ENCODE peak calls at places on chromosomes 16 and 17, in seven cellular contexts. A is activated effector memory CD4-positive, alpha-beta T cell treated with Interleukin-2 at 50 U/mL for 16 hours; E is NCI-H2081; N is psoas muscle; K is NCI-H146; O is NCI-H1092; Z is HS-27A. V is an unnamed sample.

GRCh38 chr17:45580914-45581313 is 90.4 kb upstream of the PLEKHM1 start:
- DNase-seq in K (no peak), O (no peak), N (no peak), Z (no peak), A (no peak), E (no peak), V (no peak)

GRCh38 chr16:63947022-63947421 is 1174.8 kb downstream of the CDH11 start:
- DNase-seq in K (no peak), N (no peak), O (no peak), A (no peak), Z (no peak), E (no peak), V (no peak)

GRCh38 chr17:347309-347708 is 5.3 kb downstream of the RPH3AL start:
- DNase-seq in K (no peak), A (no peak), Z (no peak), E (no peak), O (no peak), N (no peak), V (no peak)

GRCh38 chr16:3469736-3470135 is 25.6 kb downstream of the C16orf90 start:
- DNase-seq in N (no peak), E (no peak), A (no peak), K (no peak), O (no peak), Z (no peak), V (peak)

GRCh38 chr17:7323731-7324437 is 5.3 kb downstream of the NEURL4 start:
- DNase-seq in O (no peak), N (peak), Z (no peak), E (no peak), A (peak), K (no peak), V (peak)

GRCh38 chr17:76527430-76528111 is 9.9 kb downstream of the CYGB start:
- DNase-seq in A (peak), Z (no peak), O (no peak), E (no peak), N (peak), K (no peak), V (no peak)

GRCh38 chr16:78892925-78893324 is 707.6 kb downstream of the MAF start:
- DNase-seq in N (no peak), A (no peak), Z (no peak), E (no peak), O (no peak), K (no peak), V (no peak)

GRCh38 chr17:59425085-59425901 is 93.8 kb downstream of the YPEL2 start:
- DNase-seq in N (peak), K (no peak), A (no peak), O (no peak), E (no peak), Z (no peak), V (no peak)

GRCh38 chr16:57472665-57473060 is 10.2 kb downstream of the POLR2C start:
- DNase-seq in O (no peak), K (peak), A (no peak), Z (no peak), E (no peak), N (no peak), V (peak)

GRCh38 chr16:24800586-24800985 is 45.2 kb upstream of the SLC5A11 start:
- DNase-seq in K (no peak), A (no peak), Z (no peak), N (no peak), O (no peak), E (no peak), V (no peak)

GRCh38 chr17:60601443-60602384 is 1.7 kb downstream of the PPM1D start:
- DNase-seq in A (no peak), O (peak), Z (peak), E (peak), K (peak), N (no peak), V (no peak)

GRCh38 chr17:50219939-50220465 is 18.6 kb upstream of the COL1A1 start:
- DNase-seq in K (no peak), E (no peak), O (no peak), Z (no peak), N (no peak), A (no peak), V (no peak)

GRCh38 chr17:74218436-74218835 is 5.1 kb downstream of the TTYH2 start:
- DNase-seq in O (no peak), Z (no peak), K (no peak), N (no peak), A (no peak), E (no peak), V (no peak)

GRCh38 chr17:37518816-37519215 is 29.1 kb downstream of the DUSP14 start:
- DNase-seq in A (no peak), K (no peak), O (no peak), N (no peak), E (no peak), Z (no peak), V (no peak)

GRCh38 chr17:57444632-57445031 is 188.3 kb downstream of the MSI2 start:
- DNase-seq in O (no peak), N (no peak), Z (no peak), E (no peak), K (no peak), A (no peak), V (no peak)

GRCh38 chr16:14649816-14650215 is 17.1 kb downstream of the BFAR start:
- DNase-seq in O (no peak), E (no peak), K (no peak), A (no peak), Z (no peak), N (no peak), V (no peak)

GRCh38 chr16:75244225-75244792 is 7.1 kb downstream of the BCAR1 start:
- DNase-seq in K (no peak), E (no peak), N (no peak), Z (no peak), O (no peak), A (no peak), V (no peak)

GRCh38 chr17:34313164-34313563 is 6.1 kb upstream of the CCL8 start:
- DNase-seq in N (no peak), Z (no peak), A (no peak), E (no peak), O (no peak), K (no peak), V (no peak)

GRCh38 chr17:32894245-32894644 is 17.3 kb upstream of the MYO1D start:
- DNase-seq in K (no peak), Z (no peak), E (no peak), N (no peak), O (no peak), A (no peak), V (no peak)

GRCh38 chr17:16486373-16487250 is 5.4 kb downstream of the LRRC75A start:
- DNase-seq in A (no peak), O (peak), E (peak), N (peak), Z (peak), K (peak), V (no peak)

GRCh38 chr16:52591441-52592215 is 44.7 kb upstream of the TOX3 start:
- DNase-seq in E (no peak), O (no peak), A (no peak), Z (no peak), K (no peak), N (no peak), V (no peak)

GRCh38 chr16:84228321-84228838 is 11.4 kb downstream of the KCNG4 start:
- DNase-seq in E (no peak), Z (peak), O (no peak), N (peak), A (no peak), K (peak), V (peak)

GRCh38 chr16:86708431-86708830 is 130.1 kb downstream of the FOXL1 start:
- DNase-seq in K (no peak), A (no peak), E (no peak), Z (no peak), N (no peak), O (no peak), V (no peak)

GRCh38 chr17:2707721-2708584 is 3.6 kb downstream of the CLUH start:
- DNase-seq in Z (no peak), A (no peak), N (peak), E (no peak), K (no peak), O (no peak), V (no peak)

GRCh38 chr17:9568004-9568403 is 7.6 kb downstream of the STX8 start:
- DNase-seq in O (no peak), Z (no peak), A (no peak), N (no peak), E (no peak), K (no peak), V (no peak)

GRCh38 chr16:50747206-50747956 is 5.5 kb downstream of the CYLD start:
- DNase-seq in Z (no peak), K (no peak), O (no peak), A (no peak), N (no peak), E (no peak), V (no peak)

GRCh38 chr17:4498461-4499397 is at the start of gene SPNS2:
- DNase-seq in E (peak), Z (no peak), A (peak), N (peak), O (peak), K (peak), V (peak)

GRCh38 chr16:57264950-57265371 is 19.5 kb downstream of the PLLP start:
- DNase-seq in N (no peak), E (peak), K (no peak), Z (no peak), A (no peak), O (no peak), V (no peak)

GRCh38 chr16:12557808-12558207 is 245.9 kb downstream of the CPPED1 start:
- DNase-seq in Z (no peak), N (no peak), A (no peak), O (no peak), E (no peak), K (no peak), V (no peak)

GRCh38 chr17:79154446-79154845 is 79.8 kb downstream of the ENGASE start:
- DNase-seq in Z (no peak), N (peak), O (no peak), A (no peak), E (no peak), K (no peak), V (no peak)